ENCODE peak calls at places on chromosomes 3 and 15, in six cellular contexts. H is naive thymus-derived CD4-positive, alpha-beta T cell; N is AG20443; Q is fibroblast of lung; B is GM23248; T is activated T-helper 1 cell treated with Interleukin-2 at 50 U/mL for 16 hours. R is an unnamed sample.

GRCh38 chr15:35379972-35380371 is 166.0 kb downstream of the DPH6 start:
- DNase-seq in B (no peak), N (no peak), H (no peak), T (no peak), Q (no peak), R (no peak)

GRCh38 chr15:62444104-62445027 is 279.3 kb upstream of the C2CD4B start:
- DNase-seq in H (no peak), Q (peak; percentile 94), T (no peak), N (peak; percentile 91), B (peak; percentile 98), R (no peak)

GRCh38 chr3:114111060-114111790 is 54.7 kb downstream of the QTRT2 start:
- DNase-seq in H (no peak), B (no peak), Q (no peak), T (no peak), N (no peak), R (no peak)

GRCh38 chr3:182238141-182238540 is 526.4 kb downstream of the SOX2 start:
- DNase-seq in T (no peak), B (no peak), H (no peak), N (no peak), Q (no peak), R (peak; percentile 17)

GRCh38 chr3:143810866-143811265 is 37.4 kb downstream of the SLC9A9 start:
- DNase-seq in H (no peak), N (no peak), Q (no peak), T (no peak), B (no peak), R (no peak)

GRCh38 chr3:147428396-147429153 is 19.4 kb downstream of the ZIC1 start:
- DNase-seq in T (no peak), Q (no peak), H (no peak), N (no peak), B (no peak), R (peak; percentile 68)

GRCh38 chr3:127710473-127710941 is 37.8 kb downstream of the ABTB1 start:
- DNase-seq in Q (no peak), H (no peak), T (no peak), B (peak; percentile 58), N (peak; percentile 55), R (no peak)

GRCh38 chr3:17028363-17028762 is 143.6 kb downstream of the PLCL2 start:
- DNase-seq in H (no peak), Q (no peak), T (no peak), N (no peak), B (no peak), R (no peak)

GRCh38 chr3:188164248-188164687 is 10.3 kb downstream of the LPP start:
- DNase-seq in Q (no peak), N (no peak), T (no peak), B (no peak), H (no peak), R (no peak)

GRCh38 chr3:148079370-148079769 is 618.3 kb upstream of the AGTR1 start:
- DNase-seq in N (peak; percentile 22), B (peak; percentile 18), H (no peak), T (no peak), Q (peak; percentile 21), R (peak; percentile 88)

GRCh38 chr3:5122741-5123706 is 932 bp downstream of the ARL8B start:
- DNase-seq in B (peak; percentile 83), Q (peak; percentile 85), H (peak; percentile 9), T (no peak), N (peak; percentile 67), R (peak; percentile 53)

GRCh38 chr3:43998841-43999805 is 242.6 kb upstream of the TOPAZ1 start:
- DNase-seq in N (peak; percentile 87), B (peak; percentile 64), H (no peak), T (no peak), Q (peak; percentile 69), R (no peak)

GRCh38 chr3:175818811-175819464 is 959.8 kb downstream of the NAALADL2 start:
- DNase-seq in H (no peak), N (no peak), T (no peak), B (peak; percentile 0), Q (no peak), R (no peak)

GRCh38 chr3:52682016-52682415 is 3.7 kb downstream of the PBRM1 start:
- DNase-seq in Q (peak; percentile 94), B (peak; percentile 91), N (peak; percentile 68), T (no peak), H (no peak), R (peak; percentile 45)

GRCh38 chr3:60392501-60392900 is 858.8 kb downstream of the FHIT start:
- DNase-seq in Q (no peak), H (no peak), N (no peak), T (no peak), B (no peak), R (no peak)

GRCh38 chr3:189320511-189320910 is 148.7 kb downstream of the TPRG1 start:
- DNase-seq in T (no peak), B (no peak), Q (no peak), H (no peak), N (no peak), R (no peak)

GRCh38 chr3:16203671-16204629 is 29.5 kb downstream of the GALNT15 start:
- DNase-seq in Q (no peak), N (no peak), B (no peak), T (no peak), H (no peak), R (no peak)

GRCh38 chr3:138688871-138689299 is 80.3 kb downstream of the FAIM start:
- DNase-seq in B (no peak), N (no peak), H (no peak), T (no peak), Q (no peak), R (no peak)

GRCh38 chr15:91604122-91604521 is 249.4 kb upstream of the SLCO3A1 start:
- DNase-seq in Q (no peak), H (no peak), B (no peak), T (no peak), N (no peak), R (no peak)

GRCh38 chr15:95520511-95520910 is 810.0 kb upstream of the NR2F2 start:
- DNase-seq in B (no peak), Q (no peak), T (no peak), N (no peak), H (no peak), R (no peak)

GRCh38 chr3:123660900-123661299 is 76.0 kb upstream of the HACD2 start:
- DNase-seq in Q (peak; percentile 99), T (no peak), B (peak; percentile 95), N (peak; percentile 95), H (no peak), R (peak; percentile 10)

GRCh38 chr3:55497250-55497649 is 10.1 kb upstream of the WNT5A start:
- DNase-seq in H (no peak), N (no peak), Q (no peak), T (no peak), B (no peak), R (no peak)

GRCh38 chr3:170490828-170491560 is 72.3 kb downstream of the CLDN11 start:
- DNase-seq in B (no peak), T (no peak), N (no peak), H (no peak), Q (no peak), R (no peak)

GRCh38 chr3:2511356-2511755 is 412.7 kb downstream of the CNTN4 start:
- DNase-seq in Q (no peak), H (no peak), B (no peak), T (no peak), N (no peak), R (peak; percentile 65)

GRCh38 chr3:29494305-29495036 is 213.6 kb downstream of the RBMS3 start:
- DNase-seq in T (no peak), Q (peak; percentile 23), H (no peak), B (peak; percentile 58), N (peak; percentile 58), R (no peak)

GRCh38 chr3:197068077-197068476 is 38.5 kb upstream of the MELTF start:
- DNase-seq in B (no peak), H (no peak), N (no peak), Q (no peak), T (no peak), R (no peak)

GRCh38 chr15:76236350-76236749 is 74.9 kb downstream of the ETFA start:
- DNase-seq in N (no peak), T (no peak), Q (no peak), H (no peak), B (no peak), R (no peak)

GRCh38 chr15:55552461-55552860 is 35.7 kb downstream of the PYGO1 start:
- DNase-seq in H (no peak), Q (no peak), N (no peak), B (no peak), T (no peak), R (no peak)

GRCh38 chr3:58630081-58630709 is 36.4 kb downstream of the FAM3D start:
- DNase-seq in H (peak; percentile 29), Q (peak; percentile 74), T (peak; percentile 20), N (peak; percentile 76), B (peak; percentile 67), R (peak; percentile 82)

GRCh38 chr3:119314821-119315220 is 20.6 kb downstream of the ARHGAP31 start:
- DNase-seq in Q (no peak), B (no peak), H (no peak), T (no peak), N (no peak), R (no peak)

GRCh38 chr15:68210409-68210756 is 5.3 kb upstream of the CALML4 start:
- DNase-seq in H (no peak), B (no peak), N (no peak), T (no peak), Q (no peak), R (no peak)

GRCh38 chr3:147760998-147761397 is 351.8 kb downstream of the ZIC1 start:
- DNase-seq in Q (peak; percentile 32), B (no peak), N (no peak), H (no peak), T (no peak), R (no peak)

GRCh38 chr3:104102386-104102785 is 1264.3 kb upstream of the ALCAM start:
- DNase-seq in H (no peak), N (peak; percentile 38), T (no peak), B (peak; percentile 60), Q (peak; percentile 59), R (peak; percentile 16)